ENCODE peak calls at places on chromosomes 7 and 10, in seven cellular contexts. C is NCI-H146; P is astrocyte of the spinal cord; R is A549; W is EH; U is stimulated activated naive CD8-positive, alpha-beta T cell treated with anti-CD3 and anti-CD28 coated beads, Interleukin-15, Interleukin-2, amounts not matched to agents 100 U/mL and 50 U/mL, for 24 hours; E is Ammon's horn. Y is an unnamed sample.

GRCh38 chr10:98135222-98135899 is 904 bp downstream of the R3HCC1L start:
- DNase-seq in W (no peak), E (no peak), U (no peak), C (no peak), P (no peak), R (no peak), Y (no peak)

GRCh38 chr10:104022020-104022419 is 55.1 kb downstream of the SLK start:
- DNase-seq in E (no peak), C (no peak), W (no peak), R (no peak), P (no peak), U (no peak), Y (no peak)

GRCh38 chr7:131300572-131301466 is 26.9 kb upstream of the MKLN1 start:
- DNase-seq in U (no peak), C (no peak), P (no peak), W (peak; percentile 25), R (no peak), E (no peak), Y (no peak)

GRCh38 chr10:43124094-43124521 is 14.1 kb upstream of the CSGALNACT2 start:
- DNase-seq in W (no peak), R (no peak), P (no peak), C (no peak), E (no peak), U (no peak), Y (no peak)

GRCh38 chr7:8161398-8161828 is 100.6 kb downstream of the ICA1 start:
- DNase-seq in E (no peak), P (no peak), U (no peak), W (no peak), R (no peak), C (no peak), Y (no peak)

GRCh38 chr10:126959906-126960685 is 54.9 kb downstream of the DOCK1 start:
- DNase-seq in P (no peak), E (no peak), W (no peak), C (no peak), R (no peak), U (no peak), Y (no peak)

GRCh38 chr10:71964669-71965515 is 697 bp downstream of the CHST3 start:
- DNase-seq in E (no peak), P (peak; percentile 62), R (peak; percentile 40), W (peak; percentile 85), C (peak; percentile 48), U (peak; percentile 60), Y (peak; percentile 44)

GRCh38 chr10:59674211-59674836 is 35.3 kb downstream of the SLC16A9 start:
- DNase-seq in C (no peak), E (no peak), R (no peak), U (no peak), W (peak; percentile 27), P (peak; percentile 59), Y (peak; percentile 58)

GRCh38 chr7:51309361-51310130 is 7.1 kb downstream of the COBL start:
- DNase-seq in C (no peak), E (no peak), P (no peak), R (no peak), W (no peak), U (no peak), Y (no peak)

GRCh38 chr7:33487998-33488682 is 358.8 kb downstream of the BBS9 start:
- DNase-seq in P (no peak), R (no peak), U (no peak), E (no peak), W (no peak), C (no peak), Y (no peak)

GRCh38 chr10:10776363-10776762 is 241.3 kb upstream of the CELF2 start:
- DNase-seq in R (no peak), W (no peak), P (no peak), U (no peak), C (no peak), E (no peak), Y (no peak)

GRCh38 chr7:138008588-138009349 is 6.9 kb upstream of the CREB3L2 start:
- DNase-seq in C (peak; percentile 55), U (no peak), E (peak; percentile 77), P (peak; percentile 75), R (peak; percentile 36), W (peak; percentile 70), Y (peak; percentile 24)

GRCh38 chr10:68135362-68135761 is 26.1 kb downstream of the MYPN start:
- DNase-seq in U (no peak), W (peak; percentile 75), C (no peak), R (no peak), P (peak; percentile 50), E (no peak), Y (no peak)

GRCh38 chr10:80462277-80462985 is 8.3 kb downstream of the TSPAN14 start:
- DNase-seq in C (no peak), E (no peak), R (no peak), U (no peak), W (peak; percentile 63), P (no peak), Y (no peak)

GRCh38 chr10:104242545-104242944 is 10.4 kb upstream of the CFAP43 start:
- DNase-seq in R (no peak), E (peak; percentile 66), C (no peak), P (no peak), U (no peak), W (no peak), Y (no peak)

GRCh38 chr7:120931243-120931642 is 19.3 kb upstream of the ING3 start:
- DNase-seq in E (no peak), P (no peak), U (no peak), W (no peak), C (no peak), R (no peak), Y (no peak)

GRCh38 chr10:129872001-129872400 is 92.1 kb downstream of the EBF3 start:
- DNase-seq in C (no peak), P (no peak), W (no peak), E (no peak), U (no peak), R (no peak), Y (no peak)

GRCh38 chr7:16822029-16822428 is 17.2 kb upstream of the AGR2 start:
- DNase-seq in U (no peak), W (no peak), P (no peak), E (no peak), R (no peak), C (no peak), Y (no peak)

GRCh38 chr10:79443338-79444242 is 1.8 kb downstream of the ZCCHC24 start:
- DNase-seq in R (no peak), C (no peak), P (no peak), W (no peak), U (no peak), E (no peak), Y (no peak)

GRCh38 chr10:103894454-103894853 is 23.5 kb downstream of the STN1 start:
- DNase-seq in E (no peak), P (peak; percentile 22), C (no peak), W (peak; percentile 31), R (no peak), U (no peak), Y (no peak)

GRCh38 chr10:102241444-102242117 is at the start of gene PITX3:
- DNase-seq in U (peak; percentile 93), E (peak; percentile 77), C (peak; percentile 87), P (peak; percentile 92), W (peak; percentile 86), R (peak; percentile 96), Y (peak; percentile 93)

GRCh38 chr10:31136951-31137885 is 105.6 kb upstream of the ZNF438 start:
- DNase-seq in W (peak; percentile 65), P (peak; percentile 61), C (no peak), U (no peak), E (no peak), R (no peak), Y (no peak)

GRCh38 chr7:114229251-114229650 is 185.4 kb upstream of the FOXP2 start:
- DNase-seq in R (no peak), C (no peak), P (peak; percentile 19), E (no peak), W (no peak), U (no peak), Y (no peak)

GRCh38 chr10:126253613-126254002 is 134.7 kb downstream of the ADAM12 start:
- DNase-seq in P (no peak), E (no peak), C (no peak), W (no peak), U (no peak), R (no peak), Y (no peak)

GRCh38 chr10:132257907-132258306 is 49.8 kb downstream of the STK32C start:
- DNase-seq in E (no peak), U (no peak), P (no peak), R (no peak), C (no peak), W (no peak), Y (no peak)

GRCh38 chr7:111394891-111395290 is 167.4 kb downstream of the IMMP2L start:
- DNase-seq in R (no peak), W (no peak), E (no peak), P (no peak), C (peak; percentile 96), U (no peak), Y (no peak)

Y was measured in transverse colon.